ENCODE peak calls at places on chromosomes 11 and 22, in six cellular contexts. D is head of caudate nucleus, Z is naive B cell, P is HFFc6, W is tibial nerve, X is HCT116. R is an unnamed sample.

GRCh38 chr11:12150831-12151382 is 40.5 kb downstream of the MICAL2 start:
- DNase-seq in D (no peak), Z (no peak), P (peak), W (no peak), X (no peak), R (no peak)

GRCh38 chr11:119683783-119684182 is 45.2 kb downstream of the NECTIN1 start:
- DNase-seq in D (no peak), Z (no peak), P (no peak), W (no peak), X (no peak), R (no peak)

GRCh38 chr11:94664336-94664735 is 97.2 kb downstream of the PIWIL4 start:
- DNase-seq in D (no peak), Z (no peak), P (no peak), W (no peak), X (peak), R (no peak)

GRCh38 chr11:64865286-64866172 is 12.9 kb downstream of the EHD1 start:
- DNase-seq in D (no peak), Z (peak), P (peak), W (no peak), X (no peak), R (no peak)

GRCh38 chr11:120710354-120711187 is 199.0 kb downstream of the GRIK4 start:
- DNase-seq in D (peak), Z (no peak), P (peak), W (peak), X (peak), R (no peak)

GRCh38 chr22:24146791-24147353 is 34.4 kb upstream of the SUSD2 start:
- DNase-seq in D (no peak), Z (no peak), P (peak), W (no peak), X (no peak), R (no peak)

GRCh38 chr11:8357505-8357888 is 93.8 kb upstream of the LMO1 start:
- DNase-seq in D (no peak), Z (no peak), P (no peak), W (no peak), X (no peak), R (no peak)

GRCh38 chr11:44572884-44573283 is 7.4 kb downstream of the CD82 start:
- DNase-seq in D (no peak), Z (no peak), P (no peak), W (no peak), X (no peak), R (no peak)

GRCh38 chr22:42842658-42843370 is 14.3 kb downstream of the ARFGAP3 start:
- DNase-seq in D (no peak), Z (no peak), P (no peak), W (no peak), X (no peak), R (no peak)

GRCh38 chr11:22703040-22703439 is 36.6 kb downstream of the GAS2 start:
- DNase-seq in D (no peak), Z (no peak), P (no peak), W (no peak), X (peak), R (no peak)

GRCh38 chr11:6378695-6378989 is 11.6 kb upstream of the SMPD1 start:
- DNase-seq in D (no peak), Z (no peak), P (no peak), W (no peak), X (no peak), R (no peak)

GRCh38 chr22:28246392-28246791 is 327.3 kb upstream of the PITPNB start:
- DNase-seq in D (no peak), Z (no peak), P (peak), W (no peak), X (no peak), R (no peak)

GRCh38 chr22:48753752-48754517 is 1073.7 kb downstream of the BRD1 start:
- DNase-seq in D (no peak), Z (no peak), P (no peak), W (no peak), X (no peak), R (no peak)

GRCh38 chr11:59174664-59175033 is 2.7 kb downstream of the DTX4 start:
- DNase-seq in D (no peak), Z (no peak), P (peak), W (no peak), X (no peak), R (no peak)

GRCh38 chr11:119889111-119889510 is 160.1 kb upstream of the NECTIN1 start:
- DNase-seq in D (no peak), Z (no peak), P (no peak), W (no peak), X (no peak), R (no peak)

GRCh38 chr11:111417766-111418435 is 38.8 kb upstream of the POU2AF1 start:
- DNase-seq in D (no peak), Z (peak), P (no peak), W (peak), X (no peak), R (no peak)

GRCh38 chr11:910044-910588 is 494 bp downstream of the CHID1 start:
- DNase-seq in D (no peak), Z (no peak), P (no peak), W (no peak), X (no peak), R (no peak)

GRCh38 chr11:10486161-10486840 is 31.2 kb downstream of the AMPD3 start:
- DNase-seq in D (no peak), Z (no peak), P (no peak), W (no peak), X (no peak), R (no peak)

GRCh38 chr22:30858976-30859713 is 109.4 kb downstream of the MORC2 start:
- DNase-seq in D (peak), Z (no peak), P (no peak), W (no peak), X (no peak), R (no peak)

GRCh38 chr11:22711212-22711770 is 44.9 kb downstream of the GAS2 start:
- DNase-seq in D (no peak), Z (no peak), P (no peak), W (no peak), X (no peak), R (no peak)

GRCh38 chr11:117044287-117045035 is 53.8 kb downstream of the SIK3 start:
- DNase-seq in D (no peak), Z (no peak), P (no peak), W (no peak), X (no peak), R (no peak)

GRCh38 chr22:22745225-22746060 is 101.0 kb downstream of the GGTLC2 start:
- DNase-seq in D (peak), Z (peak), P (peak), W (no peak), X (no peak), R (peak)

GRCh38 chr22:30296851-30297250 is 7.5 kb upstream of the CASTOR1 start:
- DNase-seq in D (no peak), Z (no peak), P (no peak), W (no peak), X (no peak), R (no peak)

GRCh38 chr11:33211153-33211552 is 46.0 kb upstream of the HIPK3 start:
- DNase-seq in D (no peak), Z (no peak), P (no peak), W (no peak), X (no peak), R (no peak)

GRCh38 chr22:19785461-19786263 is 25.1 kb downstream of the TBX1 start:
- DNase-seq in D (no peak), Z (no peak), P (no peak), W (no peak), X (no peak), R (no peak)

R was measured in central memory CD4-positive, alpha-beta T cell.